ENCODE peak calls at places on chromosomes 2 and 18, in five cellular contexts. One of them, this sample, is unnamed.
A peak's percentile ranks its signal among the peaks of the same experiment; 100 is the strongest.

GRCh38 chr2:10305715-10306114 is 3.0 kb downstream of the HPCAL1 start:
- DNase-seq in body of pancreas: peak; percentile 53
- DNase-seq in CD4-positive, alpha-beta T cell: peak; percentile 40
- DNase-seq in right cardiac atrium: no peak
- DNase-seq in esophagus squamous epithelium: no peak
- DNase-seq in this sample: no peak

GRCh38 chr18:37458697-37459096 is 106.9 kb downstream of the CELF4 start:
- DNase-seq in CD4-positive, alpha-beta T cell: no peak
- DNase-seq in esophagus squamous epithelium: no peak
- DNase-seq in right cardiac atrium: no peak
- DNase-seq in body of pancreas: no peak
- DNase-seq in this sample: no peak

GRCh38 chr2:119174216-119174992 is 15.9 kb upstream of the C1QL2 start:
- DNase-seq in body of pancreas: peak; percentile 59
- DNase-seq in right cardiac atrium: no peak
- DNase-seq in CD4-positive, alpha-beta T cell: peak; percentile 49
- DNase-seq in esophagus squamous epithelium: no peak
- DNase-seq in this sample: peak; percentile 25

GRCh38 chr2:209577376-209578357 is 153.8 kb downstream of the MAP2 start:
- DNase-seq in CD4-positive, alpha-beta T cell: no peak
- DNase-seq in right cardiac atrium: no peak
- DNase-seq in esophagus squamous epithelium: no peak
- DNase-seq in body of pancreas: no peak
- DNase-seq in this sample: no peak

GRCh38 chr2:63581266-63581961 is 6.9 kb downstream of the WDPCP start:
- DNase-seq in body of pancreas: peak; percentile 63
- DNase-seq in CD4-positive, alpha-beta T cell: no peak
- DNase-seq in right cardiac atrium: peak; percentile 69
- DNase-seq in esophagus squamous epithelium: no peak
- DNase-seq in this sample: no peak

GRCh38 chr2:213476641-213477040 is 192.4 kb downstream of the SPAG16 start:
- DNase-seq in CD4-positive, alpha-beta T cell: no peak
- DNase-seq in right cardiac atrium: no peak
- DNase-seq in body of pancreas: no peak
- DNase-seq in esophagus squamous epithelium: no peak
- DNase-seq in this sample: no peak

GRCh38 chr18:22207022-22207758 is 37.8 kb downstream of the GATA6 start:
- DNase-seq in CD4-positive, alpha-beta T cell: no peak
- DNase-seq in esophagus squamous epithelium: no peak
- DNase-seq in right cardiac atrium: peak; percentile 60
- DNase-seq in body of pancreas: no peak
- DNase-seq in this sample: no peak

GRCh38 chr2:121648611-121649401 is 456 bp downstream of the CLASP1 start:
- DNase-seq in right cardiac atrium: peak; percentile 80
- DNase-seq in body of pancreas: peak; percentile 49
- DNase-seq in CD4-positive, alpha-beta T cell: peak; percentile 11
- DNase-seq in esophagus squamous epithelium: peak; percentile 44
- DNase-seq in this sample: peak; percentile 65

GRCh38 chr2:152343426-152343825 is 8.5 kb downstream of the FMNL2 start:
- DNase-seq in esophagus squamous epithelium: no peak
- DNase-seq in CD4-positive, alpha-beta T cell: no peak
- DNase-seq in right cardiac atrium: no peak
- DNase-seq in body of pancreas: no peak
- DNase-seq in this sample: no peak

GRCh38 chr18:13658444-13659204 is 67.7 kb downstream of the FAM210A start:
- DNase-seq in esophagus squamous epithelium: no peak
- DNase-seq in body of pancreas: no peak
- DNase-seq in CD4-positive, alpha-beta T cell: no peak
- DNase-seq in right cardiac atrium: no peak
- DNase-seq in this sample: no peak

GRCh38 chr2:40329739-40330047 is 122.2 kb downstream of the SLC8A1 start:
- DNase-seq in right cardiac atrium: peak; percentile 51
- DNase-seq in CD4-positive, alpha-beta T cell: no peak
- DNase-seq in esophagus squamous epithelium: no peak
- DNase-seq in body of pancreas: no peak
- DNase-seq in this sample: no peak

GRCh38 chr2:26724004-26724750 is 31.7 kb downstream of the KCNK3 start:
- DNase-seq in CD4-positive, alpha-beta T cell: no peak
- DNase-seq in right cardiac atrium: peak; percentile 86
- DNase-seq in esophagus squamous epithelium: no peak
- DNase-seq in body of pancreas: peak; percentile 78
- DNase-seq in this sample: no peak

GRCh38 chr2:191899442-191899841 is 52.6 kb upstream of the CAVIN2 start:
- DNase-seq in right cardiac atrium: no peak
- DNase-seq in CD4-positive, alpha-beta T cell: no peak
- DNase-seq in body of pancreas: no peak
- DNase-seq in esophagus squamous epithelium: no peak
- DNase-seq in this sample: no peak

GRCh38 chr2:62354771-62355550 is 151.0 kb downstream of the TMEM17 start:
- DNase-seq in CD4-positive, alpha-beta T cell: no peak
- DNase-seq in body of pancreas: no peak
- DNase-seq in esophagus squamous epithelium: no peak
- DNase-seq in right cardiac atrium: no peak
- DNase-seq in this sample: no peak

GRCh38 chr2:56184500-56184996 is 758 bp downstream of the CCDC85A start:
- DNase-seq in right cardiac atrium: peak; percentile 52
- DNase-seq in CD4-positive, alpha-beta T cell: no peak
- DNase-seq in body of pancreas: peak; percentile 28
- DNase-seq in esophagus squamous epithelium: no peak
- DNase-seq in this sample: no peak

GRCh38 chr18:68267583-68267982 is 447.3 kb downstream of the TMX3 start:
- DNase-seq in CD4-positive, alpha-beta T cell: no peak
- DNase-seq in right cardiac atrium: no peak
- DNase-seq in esophagus squamous epithelium: no peak
- DNase-seq in body of pancreas: no peak
- DNase-seq in this sample: no peak

GRCh38 chr2:147161746-147162145 is 683.1 kb upstream of the ACVR2A start:
- DNase-seq in right cardiac atrium: no peak
- DNase-seq in esophagus squamous epithelium: no peak
- DNase-seq in body of pancreas: no peak
- DNase-seq in CD4-positive, alpha-beta T cell: no peak
- DNase-seq in this sample: no peak

GRCh38 chr2:175836361-175836760 is 165.7 kb downstream of the LNPK start:
- DNase-seq in body of pancreas: no peak
- DNase-seq in right cardiac atrium: no peak
- DNase-seq in esophagus squamous epithelium: no peak
- DNase-seq in CD4-positive, alpha-beta T cell: no peak
- DNase-seq in this sample: no peak

GRCh38 chr18:50817898-50818250 is 1.9 kb downstream of the MRO start:
- DNase-seq in CD4-positive, alpha-beta T cell: no peak
- DNase-seq in esophagus squamous epithelium: no peak
- DNase-seq in right cardiac atrium: no peak
- DNase-seq in body of pancreas: no peak
- DNase-seq in this sample: no peak

GRCh38 chr2:235976516-235976915 is 191.7 kb downstream of the GBX2 start:
- DNase-seq in CD4-positive, alpha-beta T cell: no peak
- DNase-seq in esophagus squamous epithelium: no peak
- DNase-seq in body of pancreas: no peak
- DNase-seq in right cardiac atrium: no peak
- DNase-seq in this sample: no peak

GRCh38 chr18:30358545-30358944 is 684.0 kb downstream of the DSC3 start:
- DNase-seq in right cardiac atrium: no peak
- DNase-seq in esophagus squamous epithelium: no peak
- DNase-seq in CD4-positive, alpha-beta T cell: no peak
- DNase-seq in body of pancreas: no peak
- DNase-seq in this sample: no peak

GRCh38 chr2:237459741-237460174 is 27.3 kb upstream of the MLPH start:
- DNase-seq in CD4-positive, alpha-beta T cell: no peak
- DNase-seq in esophagus squamous epithelium: no peak
- DNase-seq in right cardiac atrium: no peak
- DNase-seq in body of pancreas: no peak
- DNase-seq in this sample: no peak

GRCh38 chr2:170401187-170401586 is 223.2 kb downstream of the MYO3B start:
- DNase-seq in right cardiac atrium: no peak
- DNase-seq in esophagus squamous epithelium: no peak
- DNase-seq in CD4-positive, alpha-beta T cell: no peak
- DNase-seq in body of pancreas: no peak
- DNase-seq in this sample: no peak

GRCh38 chr18:24986611-24987270 is 365.2 kb downstream of the ZNF521 start:
- DNase-seq in CD4-positive, alpha-beta T cell: no peak
- DNase-seq in body of pancreas: no peak
- DNase-seq in esophagus squamous epithelium: no peak
- DNase-seq in right cardiac atrium: no peak
- DNase-seq in this sample: no peak

GRCh38 chr2:72533767-72534166 is 292.1 kb downstream of the EXOC6B start:
- DNase-seq in esophagus squamous epithelium: no peak
- DNase-seq in right cardiac atrium: no peak
- DNase-seq in CD4-positive, alpha-beta T cell: no peak
- DNase-seq in body of pancreas: no peak
- DNase-seq in this sample: no peak

GRCh38 chr2:227862741-227863588 is 8.5 kb upstream of the DAW1 start:
- DNase-seq in body of pancreas: no peak
- DNase-seq in right cardiac atrium: peak; percentile 54
- DNase-seq in esophagus squamous epithelium: no peak
- DNase-seq in CD4-positive, alpha-beta T cell: no peak
- DNase-seq in this sample: no peak

GRCh38 chr2:196979976-196980375 is 53.5 kb upstream of the PGAP1 start:
- DNase-seq in right cardiac atrium: no peak
- DNase-seq in body of pancreas: no peak
- DNase-seq in CD4-positive, alpha-beta T cell: no peak
- DNase-seq in esophagus squamous epithelium: no peak
- DNase-seq in this sample: no peak

GRCh38 chr2:236164201-236164982 is 3.8 kb downstream of the GBX2 start:
- DNase-seq in body of pancreas: no peak
- DNase-seq in esophagus squamous epithelium: no peak
- DNase-seq in right cardiac atrium: no peak
- DNase-seq in CD4-positive, alpha-beta T cell: no peak
- DNase-seq in this sample: no peak

GRCh38 chr2:69087912-69088240 is 74.9 kb downstream of the ANTXR1 start:
- DNase-seq in right cardiac atrium: no peak
- DNase-seq in body of pancreas: no peak
- DNase-seq in esophagus squamous epithelium: no peak
- DNase-seq in CD4-positive, alpha-beta T cell: no peak
- DNase-seq in this sample: no peak

GRCh38 chr2:69088471-69088870 is 75.5 kb downstream of the ANTXR1 start:
- DNase-seq in CD4-positive, alpha-beta T cell: no peak
- DNase-seq in right cardiac atrium: no peak
- DNase-seq in body of pancreas: no peak
- DNase-seq in esophagus squamous epithelium: no peak
- DNase-seq in this sample: no peak

GRCh38 chr2:69090008-69090407 is 77.0 kb downstream of the ANTXR1 start:
- DNase-seq in right cardiac atrium: no peak
- DNase-seq in esophagus squamous epithelium: no peak
- DNase-seq in CD4-positive, alpha-beta T cell: no peak
- DNase-seq in body of pancreas: no peak
- DNase-seq in this sample: no peak

GRCh38 chr2:69087211-69087911 is 74.4 kb downstream of the ANTXR1 start:
- DNase-seq in right cardiac atrium: no peak
- DNase-seq in CD4-positive, alpha-beta T cell: no peak
- DNase-seq in body of pancreas: no peak
- DNase-seq in esophagus squamous epithelium: no peak
- DNase-seq in this sample: no peak

DNA sequence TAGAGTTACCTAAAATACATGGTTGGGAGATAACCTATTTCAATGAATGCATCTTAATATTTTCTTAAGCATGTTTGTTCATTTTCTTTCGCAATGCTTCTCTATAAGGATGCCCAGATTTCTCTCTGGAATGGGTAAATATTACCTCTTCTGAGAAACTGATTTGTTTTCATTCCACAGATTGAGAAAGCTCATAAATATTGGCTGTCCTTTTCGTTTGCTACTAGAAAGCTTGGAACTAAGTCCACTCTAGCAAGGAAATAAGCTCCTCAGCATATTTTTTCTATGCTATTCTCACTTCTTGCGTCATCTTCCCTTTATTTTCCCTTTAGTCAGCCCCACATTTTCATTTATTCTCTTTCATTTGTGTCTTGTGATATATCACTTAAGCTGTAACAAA is 76.3 kb downstream of the ANTXR1 start:
- DNase-seq in esophagus squamous epithelium: no peak
- DNase-seq in body of pancreas: no peak
- DNase-seq in right cardiac atrium: no peak
- DNase-seq in CD4-positive, alpha-beta T cell: no peak
- DNase-seq in this sample: no peak
- H3K27ac ChIP-seq in esophagus squamous epithelium: peak overlapping the region; percentile 70
- H3K27ac ChIP-seq in body of pancreas: no peak overlapping the region
- H3K27ac ChIP-seq in right cardiac atrium: no peak overlapping the region
- H3K27ac ChIP-seq in CD4-positive, alpha-beta T cell: no peak overlapping the region
- H3K27ac ChIP-seq in this sample: no peak overlapping the region

GRCh38 chr18:62091487-62092120 is 95.3 kb downstream of the PIGN start:
- DNase-seq in right cardiac atrium: no peak
- DNase-seq in CD4-positive, alpha-beta T cell: no peak
- DNase-seq in esophagus squamous epithelium: no peak
- DNase-seq in body of pancreas: no peak
- DNase-seq in this sample: no peak
- H3K27ac ChIP-seq in right cardiac atrium: no peak overlapping the region
- H3K27ac ChIP-seq in CD4-positive, alpha-beta T cell: no peak overlapping the region
- H3K27ac ChIP-seq in esophagus squamous epithelium: no peak overlapping the region
- H3K27ac ChIP-seq in body of pancreas: no peak overlapping the region
- H3K27ac ChIP-seq in this sample: no peak overlapping the region

GRCh38 chr2:190646780-190647626 is 1.9 kb upstream of the NAB1 start:
- DNase-seq in CD4-positive, alpha-beta T cell: no peak
- DNase-seq in esophagus squamous epithelium: no peak
- DNase-seq in right cardiac atrium: peak; percentile 49
- DNase-seq in body of pancreas: no peak
- DNase-seq in this sample: no peak

GRCh38 chr2:190651413-190651812 is 2.5 kb downstream of the NAB1 start:
- DNase-seq in right cardiac atrium: no peak
- DNase-seq in esophagus squamous epithelium: no peak
- DNase-seq in body of pancreas: no peak
- DNase-seq in CD4-positive, alpha-beta T cell: no peak
- DNase-seq in this sample: no peak

GRCh38 chr2:190649035-190649797 is at the start of gene NAB1:
- DNase-seq in esophagus squamous epithelium: no peak
- DNase-seq in CD4-positive, alpha-beta T cell: peak; percentile 26
- DNase-seq in body of pancreas: peak; percentile 54
- DNase-seq in right cardiac atrium: peak; percentile 88
- DNase-seq in this sample: peak; percentile 84

GRCh38 chr2:190648289-190649034 is 421 bp upstream of the NAB1 start:
- DNase-seq in esophagus squamous epithelium: peak; percentile 65
- DNase-seq in body of pancreas: peak; percentile 83
- DNase-seq in right cardiac atrium: peak; percentile 98
- DNase-seq in CD4-positive, alpha-beta T cell: peak; percentile 82
- DNase-seq in this sample: peak; percentile 96

DNA sequence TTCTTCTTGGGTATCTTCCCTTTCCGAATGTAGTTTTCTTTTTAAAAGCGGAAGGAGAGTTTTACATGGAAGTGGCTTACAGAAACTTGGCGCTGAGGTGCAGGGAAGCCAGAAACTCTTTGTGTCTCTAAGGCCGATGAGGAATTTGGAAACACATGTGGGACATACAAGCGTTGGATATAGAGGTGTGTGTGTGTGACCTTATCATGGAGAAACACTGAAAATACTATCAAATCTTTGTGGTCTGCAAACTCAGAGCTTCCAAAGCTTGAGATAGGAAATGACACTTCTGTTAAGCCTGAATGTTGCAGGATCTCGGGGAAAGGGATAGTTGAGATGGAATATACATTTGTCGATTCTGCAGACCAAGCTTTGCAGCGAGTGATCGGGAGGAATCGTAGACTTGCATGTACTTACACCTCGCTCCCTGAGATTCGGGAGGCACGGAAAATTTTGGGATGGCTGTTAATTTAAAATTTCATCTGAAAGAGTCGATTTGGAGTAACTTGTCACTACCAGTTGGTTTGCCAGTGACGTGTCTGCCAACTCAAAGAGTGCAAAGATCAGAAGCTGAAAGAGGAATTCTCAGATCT is 1.0 kb downstream of the NAB1 start:
- DNase-seq in esophagus squamous epithelium: no peak
- DNase-seq in CD4-positive, alpha-beta T cell: no peak
- DNase-seq in body of pancreas: no peak
- DNase-seq in right cardiac atrium: peak; percentile 35
- DNase-seq in this sample: no peak
- H3K27ac ChIP-seq in esophagus squamous epithelium: peak overlapping the region; percentile 98
- H3K27ac ChIP-seq in CD4-positive, alpha-beta T cell: peak overlapping the region; percentile 73
- H3K27ac ChIP-seq in body of pancreas: peak overlapping the region; percentile 89
- H3K27ac ChIP-seq in right cardiac atrium: peak overlapping the region; percentile 78
- H3K27ac ChIP-seq in this sample: peak overlapping the region; percentile 83

GRCh38 chr18:2971741-2972552 is 41.0 kb downstream of the LPIN2 start:
- DNase-seq in CD4-positive, alpha-beta T cell: peak; percentile 43
- DNase-seq in esophagus squamous epithelium: no peak
- DNase-seq in right cardiac atrium: peak; percentile 78
- DNase-seq in body of pancreas: peak; percentile 34
- DNase-seq in this sample: no peak
- H3K27ac ChIP-seq in CD4-positive, alpha-beta T cell: peak overlapping the region; percentile 81
- H3K27ac ChIP-seq in esophagus squamous epithelium: peak overlapping the region; percentile 65
- H3K27ac ChIP-seq in right cardiac atrium: peak overlapping the region; percentile 46
- H3K27ac ChIP-seq in body of pancreas: peak overlapping the region; percentile 48
- H3K27ac ChIP-seq in this sample: peak overlapping the region; percentile 69

This sample was measured in caudate nucleus.